ENCODE peak calls at places on chromosomes 2 and 18, in four cellular contexts. B is K562, R is HEK293T, W is GM12878. X is an unnamed sample.
A peak's percentile ranks its signal among the peaks of the same experiment; 100 is the strongest.

GRCh38 chr2:127609818-127610217 is 36.1 kb upstream of the GPR17 start:
- DNase-seq in W (no peak), B (no peak), R (no peak), X (no peak)

GRCh38 chr18:49519041-49519971 is 32.3 kb upstream of the C18orf32 start:
- DNase-seq in W (no peak), B (no peak), R (no peak), X (no peak)

GRCh38 chr2:231454361-231454791 is 9.9 kb downstream of the NCL start:
- DNase-seq in B (no peak), R (no peak), W (no peak), X (no peak)

GRCh38 chr2:1675633-1676032 is 68.7 kb downstream of the PXDN start:
- DNase-seq in W (no peak), B (no peak), R (no peak), X (no peak)

GRCh38 chr2:172791953-172792352 is 56.3 kb downstream of the RAPGEF4 start:
- DNase-seq in B (no peak), R (no peak), W (no peak), X (no peak)

GRCh38 chr2:191103793-191104192 is 47.0 kb downstream of the STAT4 start:
- DNase-seq in R (no peak), B (no peak), W (no peak), X (no peak)

GRCh38 chr2:96408631-96409542 is 73.3 kb downstream of the NCAPH start:
- DNase-seq in R (no peak), B (no peak), W (no peak), X (peak; percentile 31)

GRCh38 chr2:222358876-222359275 is 60.1 kb upstream of the PAX3 start:
- DNase-seq in R (no peak), W (no peak), B (no peak), X (no peak)

GRCh38 chr2:102112271-102112670 is 30.3 kb upstream of the IL1R1 start:
- DNase-seq in B (no peak), R (no peak), W (no peak), X (no peak)

GRCh38 chr2:101188683-101189405 is 37.7 kb upstream of the TBC1D8 start:
- DNase-seq in W (no peak), B (peak; percentile 59), R (peak; percentile 69), X (peak; percentile 70)

GRCh38 chr2:88856409-88857135 is 165.1 kb downstream of the RPIA start:
- DNase-seq in R (no peak), W (no peak), B (no peak), X (no peak)

GRCh38 chr18:6370410-6370809 is 44.3 kb downstream of the L3MBTL4 start:
- DNase-seq in B (no peak), R (peak; percentile 13), W (no peak), X (peak; percentile 37)

GRCh38 chr2:206855585-206856433 is 83.5 kb upstream of the CPO start:
- DNase-seq in R (no peak), W (no peak), B (no peak), X (no peak)

GRCh38 chr2:37570773-37571570 is 100.5 kb downstream of the CDC42EP3 start:
- DNase-seq in B (no peak), W (peak; percentile 98), R (no peak), X (no peak)

GRCh38 chr2:120673205-120673550 is 62.5 kb upstream of the GLI2 start:
- DNase-seq in R (no peak), W (no peak), B (no peak), X (no peak)

GRCh38 chr18:22933206-22933957 is at the start of gene RBBP8:
- DNase-seq in B (peak; percentile 89), W (peak; percentile 36), R (peak; percentile 90), X (peak; percentile 73)

GRCh38 chr2:222518570-222519381 is 94.4 kb downstream of the SGPP2 start:
- DNase-seq in R (peak; percentile 42), B (no peak), W (no peak), X (no peak)

GRCh38 chr2:84705858-84706257 is 175.0 kb downstream of the TRABD2A start:
- DNase-seq in R (no peak), B (no peak), W (no peak), X (no peak)

GRCh38 chr2:237128026-237128703 is 42.5 kb downstream of the COPS8 start:
- DNase-seq in B (no peak), R (peak; percentile 10), W (no peak), X (peak; percentile 22)

GRCh38 chr2:229825476-229825875 is 96.3 kb downstream of the TRIP12 start:
- DNase-seq in W (no peak), B (no peak), R (no peak), X (no peak)

GRCh38 chr2:95287806-95288205 is 9.3 kb upstream of the KCNIP3 start:
- DNase-seq in R (no peak), W (no peak), B (no peak), X (no peak)

GRCh38 chr18:26215247-26215970 is 10.8 kb upstream of the TAF4B start:
- DNase-seq in R (no peak), B (no peak), W (peak; percentile 71), X (no peak)

GRCh38 chr2:120236791-120237190 is 13.6 kb upstream of the TMEM185B start:
- DNase-seq in R (no peak), W (no peak), B (no peak), X (no peak)

GRCh38 chr2:44578401-44579135 is 216.8 kb downstream of the CAMKMT start:
- DNase-seq in R (no peak), B (no peak), W (peak; percentile 54), X (no peak)

GRCh38 chr2:231017250-231017636 is 20.1 kb upstream of the C2orf72 start:
- DNase-seq in W (no peak), B (no peak), R (no peak), X (no peak)

GRCh38 chr2:145652992-145653545 is 1133.2 kb upstream of the ZEB2 start:
- DNase-seq in R (no peak), B (no peak), W (no peak), X (no peak)

GRCh38 chr2:228401065-228401912 is 219.8 kb upstream of the SPHKAP start:
- DNase-seq in W (no peak), B (no peak), R (no peak), X (no peak)

GRCh38 chr2:41610501-41611242 is 437.1 kb upstream of the PKDCC start:
- DNase-seq in B (no peak), W (no peak), R (no peak), X (no peak)

GRCh38 chr18:5294618-5295230 is 802 bp downstream of the ZBTB14 start:
- DNase-seq in W (no peak), B (peak; percentile 13), R (no peak), X (peak; percentile 27)

GRCh38 chr18:31486165-31486564 is 11.8 kb upstream of the DSG2 start:
- DNase-seq in B (no peak), R (no peak), W (no peak), X (no peak)
- TF ChIP-seq FOXK2 in B (no peak), R (no peak), W (no peak), X (no peak)

DNA sequence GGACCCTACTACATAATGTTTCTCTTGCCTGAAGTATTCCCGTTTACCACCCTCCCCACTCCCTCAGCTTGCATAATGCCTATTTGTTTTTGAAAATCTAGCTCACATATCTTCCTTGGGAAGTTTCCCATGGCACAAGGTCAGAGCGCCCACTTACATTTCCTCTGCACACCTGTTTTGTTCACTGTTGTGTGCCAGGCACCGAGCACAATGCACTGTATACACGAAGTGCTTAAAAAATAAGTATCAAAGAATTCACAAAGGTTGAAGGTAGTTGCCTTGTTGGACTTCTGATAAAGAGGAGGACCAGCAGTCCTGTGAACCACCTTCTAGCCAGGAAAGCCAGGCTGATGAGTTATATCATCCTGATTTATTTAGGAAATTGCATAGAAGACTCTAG is 16.8 kb upstream of the RHOB start:
- DNase-seq in W (no peak), B (no peak), R (no peak), X (no peak)
- TF ChIP-seq FOXK2 in W (no peak), B (no peak), R (no peak), X (no peak)

GRCh38 chr2:232633413-232634318 is at the start of gene EFHD1:
- DNase-seq in R (peak; percentile 72), W (no peak), B (peak; percentile 70), X (no peak)

GRCh38 chr2:232634319-232635150 is 1.1 kb downstream of the EFHD1 start:
- DNase-seq in B (no peak), R (no peak), W (no peak), X (no peak)

GRCh38 chr2:232632229-232632903 is 1.0 kb upstream of the EFHD1 start:
- DNase-seq in W (no peak), R (no peak), B (no peak), X (no peak)

GRCh38 chr2:232635820-232636219 is 2.4 kb downstream of the EFHD1 start:
- DNase-seq in W (no peak), B (no peak), R (no peak), X (no peak)

GRCh38 chr2:232632904-232633412 is 446 bp upstream of the EFHD1 start:
- DNase-seq in B (peak; percentile 54), W (no peak), R (no peak), X (no peak)
- TF ChIP-seq FOXK2 in B (no peak), W (no peak), R (no peak), X (no peak)

DNA sequence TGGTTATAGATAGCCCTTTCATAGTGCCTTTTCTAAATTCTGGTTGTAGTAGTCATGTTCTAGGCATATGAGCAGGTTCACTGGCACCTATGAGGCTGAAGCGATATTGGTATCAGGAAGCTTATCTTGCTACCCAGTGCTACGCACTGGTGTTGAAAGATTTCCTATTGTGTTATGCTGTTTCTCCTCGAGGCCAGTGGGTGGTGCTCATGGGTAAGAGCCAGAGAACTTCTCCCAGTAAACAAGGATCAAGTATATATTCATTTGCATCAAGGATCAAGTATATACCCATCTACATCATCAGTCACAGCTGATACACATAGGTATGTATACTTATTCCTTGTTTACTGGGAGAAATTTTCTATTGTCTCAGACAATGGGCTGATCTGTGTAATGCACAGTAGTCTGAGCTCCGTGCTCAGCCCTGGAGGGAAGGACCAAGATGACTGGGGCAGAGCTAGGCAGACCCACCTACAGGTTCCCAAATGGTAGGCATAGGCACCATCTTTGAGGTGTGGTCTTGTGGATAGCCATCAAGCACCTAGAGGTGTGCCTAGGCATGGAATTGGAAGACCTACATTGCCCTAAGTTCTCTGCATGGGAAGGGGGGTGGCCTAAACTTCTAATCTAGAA is 101.2 kb upstream of the GALNT13 start:
- DNase-seq in W (no peak), B (no peak), R (peak; percentile 35), X (no peak)
- TF ChIP-seq FOXK2 in W (no peak), B (no peak), R (no peak), X (no peak)

GRCh38 chr2:16170675-16171424 is 230.5 kb downstream of the MYCN start:
- DNase-seq in R (no peak), B (no peak), W (no peak), X (no peak)

GRCh38 chr2:16171425-16171920 is 231.1 kb downstream of the MYCN start:
- DNase-seq in W (no peak), R (no peak), B (no peak), X (no peak)

GRCh38 chr2:16167471-16168426 is 227.4 kb downstream of the MYCN start:
- DNase-seq in R (no peak), W (no peak), B (peak; percentile 20), X (no peak)

GRCh38 chr2:16168506-16169264 is 228.3 kb downstream of the MYCN start:
- DNase-seq in B (no peak), R (no peak), W (no peak), X (no peak)

DNA sequence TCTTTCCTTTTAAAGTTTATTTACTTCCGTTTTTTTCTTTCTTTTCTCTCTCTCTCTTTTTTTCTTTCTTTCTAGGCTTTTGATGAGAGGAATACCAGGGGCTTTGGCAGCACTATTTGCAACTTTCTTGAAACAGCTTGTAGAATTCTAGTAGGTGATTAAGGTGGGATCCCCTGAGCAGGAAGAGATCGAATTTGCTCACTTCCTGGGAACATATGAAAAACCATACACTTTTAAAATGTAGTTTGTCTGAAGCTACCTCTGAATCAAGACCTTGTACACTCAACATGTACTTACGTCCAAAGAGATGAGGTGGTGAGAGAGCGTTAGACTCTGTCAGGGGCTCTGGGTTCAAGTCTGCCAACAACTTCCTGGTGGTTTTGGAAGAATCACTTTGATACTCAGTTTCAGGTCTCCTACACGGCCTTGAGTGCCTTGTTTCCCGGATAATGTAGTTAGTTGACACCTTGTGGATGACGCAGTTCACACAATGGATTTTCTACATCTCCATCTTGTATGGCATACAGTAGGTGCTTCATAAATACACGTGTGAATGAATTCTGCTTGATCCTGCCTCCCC is 229.1 kb downstream of the MYCN start:
- DNase-seq in R (no peak), W (no peak), B (no peak), X (no peak)
- TF ChIP-seq FOXK2 in R (no peak), W (no peak), B (no peak), X (no peak)